ENCODE peak calls at places on chromosomes 6 and 20, in ten cellular contexts. One of them, this sample, is unnamed.

GRCh38 chr6:135935951-135936601 is 84.6 kb downstream of the PDE7B start:
- DNase-seq in Peyer's patch: no peak
- DNase-seq in PC-9: peak; percentile 54
- DNase-seq in RWPE1: peak; percentile 13
- DNase-seq in PC-3: peak; percentile 84
- DNase-seq in pancreas: no peak
- DNase-seq in fibroblast of lung: peak; percentile 79
- DNase-seq in lower lobe of right lung: no peak
- DNase-seq in SK-N-MC: no peak
- DNase-seq in transverse colon: no peak
- DNase-seq in this sample: no peak

GRCh38 chr20:24948939-24949679 is at the start of gene CST7:
- DNase-seq in fibroblast of lung: peak; percentile 46
- DNase-seq in lower lobe of right lung: peak; percentile 62
- DNase-seq in RWPE1: no peak
- DNase-seq in Peyer's patch: peak; percentile 88
- DNase-seq in SK-N-MC: no peak
- DNase-seq in PC-3: peak; percentile 38
- DNase-seq in PC-9: no peak
- DNase-seq in pancreas: no peak
- DNase-seq in transverse colon: peak; percentile 63
- DNase-seq in this sample: peak; percentile 34

GRCh38 chr6:15804461-15804784 is 141.6 kb upstream of the DTNBP1 start:
- DNase-seq in lower lobe of right lung: no peak
- DNase-seq in transverse colon: no peak
- DNase-seq in PC-3: no peak
- DNase-seq in Peyer's patch: no peak
- DNase-seq in pancreas: no peak
- DNase-seq in SK-N-MC: no peak
- DNase-seq in RWPE1: no peak
- DNase-seq in PC-9: no peak
- DNase-seq in fibroblast of lung: no peak
- DNase-seq in this sample: no peak

GRCh38 chr6:45504947-45505346 is 127.2 kb upstream of the SUPT3H start:
- DNase-seq in Peyer's patch: no peak
- DNase-seq in SK-N-MC: no peak
- DNase-seq in PC-9: no peak
- DNase-seq in transverse colon: no peak
- DNase-seq in pancreas: no peak
- DNase-seq in fibroblast of lung: peak; percentile 97
- DNase-seq in PC-3: peak; percentile 63
- DNase-seq in lower lobe of right lung: no peak
- DNase-seq in RWPE1: peak; percentile 46
- DNase-seq in this sample: peak; percentile 23

GRCh38 chr6:49325901-49326300 is 137.2 kb downstream of the MMUT start:
- DNase-seq in RWPE1: no peak
- DNase-seq in lower lobe of right lung: no peak
- DNase-seq in transverse colon: no peak
- DNase-seq in fibroblast of lung: peak; percentile 4
- DNase-seq in Peyer's patch: no peak
- DNase-seq in PC-3: no peak
- DNase-seq in SK-N-MC: no peak
- DNase-seq in PC-9: peak; percentile 46
- DNase-seq in pancreas: no peak
- DNase-seq in this sample: no peak

GRCh38 chr6:143594647-143595046 is 83.1 kb upstream of the PHACTR2 start:
- DNase-seq in fibroblast of lung: peak; percentile 72
- DNase-seq in Peyer's patch: no peak
- DNase-seq in lower lobe of right lung: no peak
- DNase-seq in transverse colon: no peak
- DNase-seq in PC-3: no peak
- DNase-seq in SK-N-MC: no peak
- DNase-seq in PC-9: no peak
- DNase-seq in RWPE1: no peak
- DNase-seq in pancreas: no peak
- DNase-seq in this sample: no peak

GRCh38 chr6:44217332-44218143 is 812 bp downstream of the MYMX start:
- DNase-seq in pancreas: peak; percentile 85
- DNase-seq in PC-3: no peak
- DNase-seq in SK-N-MC: no peak
- DNase-seq in transverse colon: peak; percentile 42
- DNase-seq in RWPE1: no peak
- DNase-seq in lower lobe of right lung: no peak
- DNase-seq in Peyer's patch: no peak
- DNase-seq in fibroblast of lung: peak; percentile 54
- DNase-seq in PC-9: no peak
- DNase-seq in this sample: peak; percentile 51

GRCh38 chr20:53557157-53557556 is 36.5 kb downstream of the ZNF217 start:
- DNase-seq in pancreas: no peak
- DNase-seq in transverse colon: no peak
- DNase-seq in PC-9: no peak
- DNase-seq in PC-3: no peak
- DNase-seq in SK-N-MC: no peak
- DNase-seq in Peyer's patch: peak; percentile 26
- DNase-seq in fibroblast of lung: no peak
- DNase-seq in RWPE1: no peak
- DNase-seq in lower lobe of right lung: no peak
- DNase-seq in this sample: no peak

GRCh38 chr6:137894779-137895385 is 27.8 kb downstream of the TNFAIP3 start:
- DNase-seq in pancreas: no peak
- DNase-seq in lower lobe of right lung: no peak
- DNase-seq in PC-9: peak; percentile 57
- DNase-seq in PC-3: peak; percentile 37
- DNase-seq in SK-N-MC: no peak
- DNase-seq in transverse colon: no peak
- DNase-seq in Peyer's patch: no peak
- DNase-seq in fibroblast of lung: peak; percentile 57
- DNase-seq in RWPE1: no peak
- DNase-seq in this sample: no peak

GRCh38 chr20:49381558-49382493 is 100.6 kb downstream of the KCNB1 start:
- DNase-seq in PC-9: no peak
- DNase-seq in transverse colon: peak; percentile 61
- DNase-seq in fibroblast of lung: peak; percentile 63
- DNase-seq in RWPE1: peak; percentile 98
- DNase-seq in SK-N-MC: no peak
- DNase-seq in PC-3: peak; percentile 38
- DNase-seq in pancreas: peak; percentile 93
- DNase-seq in Peyer's patch: peak; percentile 51
- DNase-seq in lower lobe of right lung: no peak
- DNase-seq in this sample: peak; percentile 66

GRCh38 chr20:18628330-18628941 is 40.6 kb downstream of the DTD1 start:
- DNase-seq in fibroblast of lung: no peak
- DNase-seq in transverse colon: peak; percentile 17
- DNase-seq in PC-9: no peak
- DNase-seq in SK-N-MC: no peak
- DNase-seq in lower lobe of right lung: no peak
- DNase-seq in PC-3: peak; percentile 56
- DNase-seq in pancreas: peak; percentile 39
- DNase-seq in Peyer's patch: peak; percentile 55
- DNase-seq in RWPE1: peak; percentile 36
- DNase-seq in this sample: no peak

GRCh38 chr6:166402582-166403277 is 20.0 kb upstream of the MPC1 start:
- DNase-seq in pancreas: no peak
- DNase-seq in PC-3: no peak
- DNase-seq in fibroblast of lung: peak; percentile 38
- DNase-seq in Peyer's patch: no peak
- DNase-seq in RWPE1: no peak
- DNase-seq in transverse colon: no peak
- DNase-seq in PC-9: no peak
- DNase-seq in lower lobe of right lung: no peak
- DNase-seq in SK-N-MC: peak; percentile 47
- DNase-seq in this sample: no peak

GRCh38 chr6:135182993-135183531 is 2.0 kb downstream of the MYB start:
- DNase-seq in PC-3: peak; percentile 39
- DNase-seq in fibroblast of lung: no peak
- DNase-seq in PC-9: peak; percentile 3
- DNase-seq in transverse colon: peak; percentile 87
- DNase-seq in RWPE1: no peak
- DNase-seq in SK-N-MC: no peak
- DNase-seq in Peyer's patch: peak; percentile 88
- DNase-seq in pancreas: peak; percentile 28
- DNase-seq in lower lobe of right lung: peak; percentile 70
- DNase-seq in this sample: no peak

GRCh38 chr6:48978016-48978415 is 485.0 kb downstream of the MMUT start:
- DNase-seq in fibroblast of lung: peak; percentile 23
- DNase-seq in SK-N-MC: no peak
- DNase-seq in RWPE1: no peak
- DNase-seq in lower lobe of right lung: no peak
- DNase-seq in PC-9: no peak
- DNase-seq in pancreas: no peak
- DNase-seq in transverse colon: no peak
- DNase-seq in Peyer's patch: no peak
- DNase-seq in PC-3: peak; percentile 57
- DNase-seq in this sample: no peak

GRCh38 chr20:1833728-1834726 is 61.2 kb upstream of the SIRPA start:
- DNase-seq in transverse colon: no peak
- DNase-seq in fibroblast of lung: no peak
- DNase-seq in PC-3: no peak
- DNase-seq in Peyer's patch: no peak
- DNase-seq in lower lobe of right lung: no peak
- DNase-seq in PC-9: no peak
- DNase-seq in pancreas: no peak
- DNase-seq in SK-N-MC: no peak
- DNase-seq in RWPE1: no peak
- DNase-seq in this sample: no peak
- H3K27ac ChIP-seq in transverse colon: no peak overlapping the region
- H3K27ac ChIP-seq in fibroblast of lung: no peak overlapping the region
- H3K27ac ChIP-seq in PC-3: no peak overlapping the region
- H3K27ac ChIP-seq in Peyer's patch: no peak overlapping the region
- H3K27ac ChIP-seq in lower lobe of right lung: no peak overlapping the region
- H3K27ac ChIP-seq in PC-9: no peak overlapping the region
- H3K27ac ChIP-seq in pancreas: no peak overlapping the region
- H3K27ac ChIP-seq in SK-N-MC: no peak overlapping the region
- H3K27ac ChIP-seq in RWPE1: no peak overlapping the region
- H3K27ac ChIP-seq in this sample: no peak overlapping the region

DNA sequence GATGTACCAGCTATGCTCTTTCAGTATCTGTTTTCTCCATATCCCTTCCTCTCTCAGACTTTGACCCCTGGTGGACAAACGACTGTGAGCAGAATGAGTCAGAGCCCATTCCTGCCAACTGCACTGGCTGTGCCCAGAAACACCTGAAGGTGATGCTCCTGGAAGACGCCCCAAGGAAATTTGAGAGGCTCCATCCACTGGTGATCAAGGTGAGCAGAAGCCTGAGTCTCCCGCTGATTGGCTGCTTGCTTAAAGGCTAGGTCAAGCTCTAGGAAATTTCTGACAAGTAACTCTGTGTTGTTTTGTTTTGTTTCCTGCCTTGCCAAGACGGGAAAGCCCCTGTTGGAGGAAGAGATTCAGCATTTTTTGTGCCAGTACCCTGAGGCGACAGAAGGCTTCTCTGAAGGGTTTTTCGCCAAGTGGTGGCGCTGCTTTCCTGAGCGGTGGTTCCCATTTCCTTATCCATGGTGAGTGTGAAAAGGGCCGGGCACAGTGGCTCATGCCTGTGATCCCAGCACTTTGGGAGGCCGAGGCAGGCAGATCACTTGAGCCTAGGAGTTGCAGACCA is 28.6 kb downstream of the C6orf89 start:
- DNase-seq in pancreas: peak; percentile 72
- DNase-seq in fibroblast of lung: peak; percentile 34
- DNase-seq in RWPE1: peak; percentile 90
- DNase-seq in transverse colon: peak; percentile 77
- DNase-seq in SK-N-MC: no peak
- DNase-seq in lower lobe of right lung: peak; percentile 61
- DNase-seq in PC-9: peak; percentile 97
- DNase-seq in PC-3: peak; percentile 99
- DNase-seq in Peyer's patch: peak; percentile 88
- DNase-seq in this sample: peak; percentile 63
- H3K27ac ChIP-seq in pancreas: no peak overlapping the region
- H3K27ac ChIP-seq in fibroblast of lung: no peak overlapping the region
- H3K27ac ChIP-seq in RWPE1: peak overlapping the region; percentile 12
- H3K27ac ChIP-seq in transverse colon: peak overlapping the region; percentile 42
- H3K27ac ChIP-seq in SK-N-MC: no peak overlapping the region
- H3K27ac ChIP-seq in lower lobe of right lung: no peak overlapping the region
- H3K27ac ChIP-seq in PC-9: peak overlapping the region; percentile 10
- H3K27ac ChIP-seq in PC-3: peak overlapping the region; percentile 66
- H3K27ac ChIP-seq in Peyer's patch: peak overlapping the region; percentile 55
- H3K27ac ChIP-seq in this sample: no peak overlapping the region

GRCh38 chr6:88142299-88142668 is 23.9 kb downstream of the CNR1 start:
- DNase-seq in SK-N-MC: no peak
- DNase-seq in transverse colon: no peak
- DNase-seq in PC-9: no peak
- DNase-seq in pancreas: no peak
- DNase-seq in lower lobe of right lung: no peak
- DNase-seq in PC-3: no peak
- DNase-seq in fibroblast of lung: no peak
- DNase-seq in RWPE1: no peak
- DNase-seq in Peyer's patch: no peak
- DNase-seq in this sample: no peak

GRCh38 chr6:88144637-88145297 is 21.4 kb downstream of the CNR1 start:
- DNase-seq in PC-9: no peak
- DNase-seq in lower lobe of right lung: no peak
- DNase-seq in PC-3: no peak
- DNase-seq in SK-N-MC: no peak
- DNase-seq in pancreas: no peak
- DNase-seq in RWPE1: no peak
- DNase-seq in Peyer's patch: no peak
- DNase-seq in transverse colon: no peak
- DNase-seq in fibroblast of lung: no peak
- DNase-seq in this sample: no peak

GRCh38 chr6:88145298-88145963 is 20.7 kb downstream of the CNR1 start:
- DNase-seq in RWPE1: no peak
- DNase-seq in Peyer's patch: no peak
- DNase-seq in transverse colon: no peak
- DNase-seq in PC-9: no peak
- DNase-seq in pancreas: no peak
- DNase-seq in SK-N-MC: no peak
- DNase-seq in lower lobe of right lung: no peak
- DNase-seq in PC-3: no peak
- DNase-seq in fibroblast of lung: no peak
- DNase-seq in this sample: no peak

GRCh38 chr6:88143768-88144167 is 22.4 kb downstream of the CNR1 start:
- DNase-seq in PC-9: no peak
- DNase-seq in SK-N-MC: no peak
- DNase-seq in RWPE1: no peak
- DNase-seq in transverse colon: no peak
- DNase-seq in PC-3: no peak
- DNase-seq in Peyer's patch: no peak
- DNase-seq in fibroblast of lung: no peak
- DNase-seq in pancreas: no peak
- DNase-seq in lower lobe of right lung: no peak
- DNase-seq in this sample: no peak

GRCh38 chr6:88141641-88142298 is 24.4 kb downstream of the CNR1 start:
- DNase-seq in pancreas: no peak
- DNase-seq in PC-3: no peak
- DNase-seq in fibroblast of lung: no peak
- DNase-seq in transverse colon: no peak
- DNase-seq in SK-N-MC: no peak
- DNase-seq in PC-9: no peak
- DNase-seq in RWPE1: no peak
- DNase-seq in lower lobe of right lung: no peak
- DNase-seq in Peyer's patch: peak; percentile 82
- DNase-seq in this sample: no peak
- H3K27ac ChIP-seq in pancreas: no peak overlapping the region
- H3K27ac ChIP-seq in PC-3: no peak overlapping the region
- H3K27ac ChIP-seq in fibroblast of lung: no peak overlapping the region
- H3K27ac ChIP-seq in transverse colon: no peak overlapping the region
- H3K27ac ChIP-seq in SK-N-MC: no peak overlapping the region
- H3K27ac ChIP-seq in PC-9: no peak overlapping the region
- H3K27ac ChIP-seq in RWPE1: no peak overlapping the region
- H3K27ac ChIP-seq in lower lobe of right lung: no peak overlapping the region
- H3K27ac ChIP-seq in Peyer's patch: no peak overlapping the region
- H3K27ac ChIP-seq in this sample: no peak overlapping the region

DNA sequence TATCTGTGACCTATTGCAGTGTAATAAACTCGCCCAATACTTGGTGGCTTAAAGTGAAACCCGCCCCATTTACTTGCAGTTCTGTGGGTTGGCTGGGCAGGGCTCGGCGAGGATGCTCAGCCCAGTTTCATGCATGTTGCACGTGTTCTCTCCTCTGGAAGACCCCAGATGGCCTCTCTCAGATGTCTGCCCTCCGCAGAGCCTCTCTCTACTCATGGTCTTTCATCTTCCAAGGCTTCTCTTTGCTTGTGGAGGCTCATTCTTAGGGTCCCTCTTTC is 251.4 kb downstream of the SOD2 start:
- DNase-seq in lower lobe of right lung: no peak
- DNase-seq in Peyer's patch: no peak
- DNase-seq in fibroblast of lung: no peak
- DNase-seq in PC-3: no peak
- DNase-seq in RWPE1: no peak
- DNase-seq in pancreas: no peak
- DNase-seq in transverse colon: no peak
- DNase-seq in PC-9: no peak
- DNase-seq in SK-N-MC: no peak
- DNase-seq in this sample: no peak
- H3K27ac ChIP-seq in lower lobe of right lung: no peak overlapping the region
- H3K27ac ChIP-seq in Peyer's patch: no peak overlapping the region
- H3K27ac ChIP-seq in fibroblast of lung: no peak overlapping the region
- H3K27ac ChIP-seq in PC-3: no peak overlapping the region
- H3K27ac ChIP-seq in RWPE1: no peak overlapping the region
- H3K27ac ChIP-seq in pancreas: no peak overlapping the region
- H3K27ac ChIP-seq in transverse colon: no peak overlapping the region
- H3K27ac ChIP-seq in PC-9: no peak overlapping the region
- H3K27ac ChIP-seq in SK-N-MC: no peak overlapping the region
- H3K27ac ChIP-seq in this sample: no peak overlapping the region